ENCODE peak calls at places on chromosome 3, in seven cellular contexts. O, Q, Z, B, X, S and I are unnamed samples.

GRCh38 chr3:10015476-10015904 is 10.7 kb upstream of the FANCD2 start:
- DNase-seq in O (no peak), Q (peak; percentile 99), Z (no peak), B (no peak), X (peak; percentile 91), S (peak; percentile 87), I (peak; percentile 46)

GRCh38 chr3:31980530-31981205 is 394 bp downstream of the OSBPL10 start:
- DNase-seq in O (peak; percentile 78), Q (peak; percentile 39), Z (peak; percentile 53), B (peak; percentile 83), X (peak; percentile 69), S (peak; percentile 32), I (peak; percentile 77)

GRCh38 chr3:38108649-38109579 is 28.0 kb downstream of the ACAA1 start:
- DNase-seq in O (no peak), Q (no peak), Z (no peak), B (no peak), X (no peak), S (no peak), I (no peak)

GRCh38 chr3:109081746-109082510 is 36.0 kb downstream of the MORC1 start:
- DNase-seq in O (peak; percentile 66), Q (peak; percentile 48), Z (peak; percentile 48), B (peak; percentile 34), X (peak; percentile 46), S (no peak), I (peak; percentile 56)

GRCh38 chr3:42043116-42043796 is 47.9 kb upstream of the TRAK1 start:
- DNase-seq in O (peak; percentile 91), Q (peak; percentile 80), Z (no peak), B (peak; percentile 88), X (peak; percentile 98), S (peak; percentile 86), I (peak; percentile 31)

GRCh38 chr3:159882784-159883779 is 105.6 kb upstream of the IL12A start:
- DNase-seq in O (peak; percentile 34), Q (peak; percentile 81), Z (no peak), B (peak; percentile 58), X (peak; percentile 73), S (peak; percentile 57), I (no peak)

GRCh38 chr3:102741694-102742093 is 306.9 kb downstream of the ZPLD1 start:
- DNase-seq in O (no peak), Q (no peak), Z (no peak), B (no peak), X (no peak), S (no peak), I (no peak)

GRCh38 chr3:25493786-25494185 is 65.7 kb downstream of the RARB start:
- DNase-seq in O (no peak), Q (no peak), Z (no peak), B (no peak), X (peak; percentile 75), S (no peak), I (no peak)

GRCh38 chr3:53109190-53109589 is 21.0 kb downstream of the RFT1 start:
- DNase-seq in O (no peak), Q (no peak), Z (no peak), B (no peak), X (no peak), S (no peak), I (no peak)

GRCh38 chr3:27360113-27361078 is 8.8 kb downstream of the NEK10 start:
- DNase-seq in O (no peak), Q (peak; percentile 34), Z (no peak), B (no peak), X (peak; percentile 98), S (no peak), I (peak; percentile 44)

GRCh38 chr3:71415708-71416108 is 167.8 kb downstream of the FOXP1 start:
- DNase-seq in O (no peak), Q (no peak), Z (no peak), B (no peak), X (no peak), S (no peak), I (no peak)

DNA sequence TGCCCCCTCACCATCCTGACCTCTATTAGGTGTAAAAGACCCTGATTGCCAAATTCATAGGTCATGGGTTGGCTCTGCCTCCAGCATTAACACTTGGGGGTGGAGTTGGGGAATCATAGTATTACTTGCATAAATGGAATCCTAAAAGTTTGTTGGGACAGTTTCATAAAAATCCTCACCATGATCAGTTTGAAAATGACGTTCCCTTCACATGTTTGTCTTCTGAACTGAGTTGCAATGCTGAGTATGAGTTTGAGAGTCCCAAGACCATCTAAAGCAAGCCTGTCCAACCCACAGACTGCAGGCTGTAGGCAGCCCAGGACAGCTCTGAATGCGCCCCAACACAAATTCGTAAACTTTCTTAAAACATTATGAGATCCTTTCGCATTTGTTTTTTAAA is 36.9 kb downstream of the FLNB start:
- DNase-seq in O (no peak), Q (no peak), Z (no peak), B (no peak), X (no peak), S (no peak), I (no peak)
- H3K4me1 ChIP-seq in O (peaks cover 41% of the 10 kb centered on the region), Q (peaks cover 52% of the 10 kb centered on the region), Z (peaks cover 89% of the 10 kb centered on the region), B (peaks cover 53% of the 10 kb centered on the region), X (peaks cover 87% of the 10 kb centered on the region), S (peaks cover 58% of the 10 kb centered on the region), I (peaks cover 67% of the 10 kb centered on the region)

GRCh38 chr3:168608926-168609325 is 513.2 kb upstream of the GOLIM4 start:
- DNase-seq in O (no peak), Q (no peak), Z (no peak), B (no peak), X (no peak), S (no peak), I (no peak)

GRCh38 chr3:168604767-168605166 is 509.0 kb upstream of the GOLIM4 start:
- DNase-seq in O (no peak), Q (peak; percentile 31), Z (no peak), B (no peak), X (no peak), S (no peak), I (no peak)
- H3K27ac ChIP-seq in O (no peak overlapping the region), Q (no peak overlapping the region), Z (no peak overlapping the region), B (no peak overlapping the region), X (no peak overlapping the region), S (no peak overlapping the region), I (no peak overlapping the region)

DNA sequence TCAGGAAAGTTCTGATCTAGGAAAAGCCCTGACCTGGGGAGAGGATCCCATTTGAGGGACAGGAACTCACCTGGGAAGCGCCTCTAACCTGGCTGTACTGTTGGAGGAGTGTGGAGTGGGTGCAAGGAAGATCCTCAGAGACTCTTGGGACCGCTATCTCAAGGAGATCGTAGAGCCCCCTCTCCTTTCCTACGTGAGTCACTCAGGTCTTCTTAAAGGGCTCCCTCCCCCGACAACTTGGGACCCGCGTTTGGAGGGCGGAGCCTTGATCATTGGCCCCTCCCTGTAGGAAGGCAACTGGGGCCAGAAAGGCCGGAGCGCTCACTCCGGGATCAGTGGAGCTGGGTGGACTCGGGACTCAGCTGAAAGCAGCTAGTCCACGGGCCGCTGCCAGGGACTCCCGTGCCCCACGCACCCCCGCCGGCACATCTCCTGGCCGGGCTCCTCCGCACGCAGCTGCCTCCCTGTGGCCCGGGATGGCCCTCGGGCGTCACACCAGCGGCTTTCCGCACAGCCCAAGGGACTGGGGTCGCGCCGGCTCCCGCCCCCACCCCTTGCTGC is 520 bp downstream of the SLC26A6 start:
- DNase-seq in O (peak; percentile 67), Q (peak; percentile 57), Z (no peak), B (peak; percentile 83), X (peak; percentile 61), S (peak; percentile 67), I (peak; percentile 51)
- H3K4me1 ChIP-seq in O (peaks cover 18% of the 10 kb centered on the region), Q (peaks cover 6% of the 10 kb centered on the region), Z (peaks cover 22% of the 10 kb centered on the region), B (peaks cover 16% of the 10 kb centered on the region), X (peaks cover 17% of the 10 kb centered on the region), S (peaks cover 19% of the 10 kb centered on the region), I (peaks cover 19% of the 10 kb centered on the region)

GRCh38 chr3:101068876-101069606 is 75.8 kb upstream of the ABI3BP start:
- DNase-seq in O (no peak), Q (peak; percentile 33), Z (no peak), B (no peak), X (no peak), S (no peak), I (no peak)

GRCh38 chr3:101070260-101071121 is 77.3 kb upstream of the ABI3BP start:
- DNase-seq in O (peak; percentile 71), Q (no peak), Z (peak; percentile 57), B (peak; percentile 17), X (peak; percentile 46), S (peak; percentile 53), I (peak; percentile 82)

GRCh38 chr3:101069796-101070195 is 76.6 kb upstream of the ABI3BP start:
- DNase-seq in O (no peak), Q (no peak), Z (no peak), B (no peak), X (no peak), S (no peak), I (no peak)

GRCh38 chr3:101066776-101067175 is 73.6 kb upstream of the ABI3BP start:
- DNase-seq in O (no peak), Q (peak; percentile 39), Z (no peak), B (no peak), X (peak; percentile 54), S (no peak), I (no peak)

GRCh38 chr3:101065962-101066361 is 72.7 kb upstream of the ABI3BP start:
- DNase-seq in O (no peak), Q (peak; percentile 86), Z (no peak), B (no peak), X (peak; percentile 86), S (no peak), I (no peak)
- H3K27ac ChIP-seq in O (no peak overlapping the region), Q (peak overlapping the region; percentile 85), Z (no peak overlapping the region), B (peak overlapping the region; percentile 58), X (peak overlapping the region; percentile 87), S (peak overlapping the region; percentile 32), I (no peak overlapping the region)

GRCh38 chr3:183259621-183260020 is 6.6 kb downstream of the B3GNT5 start:
- DNase-seq in O (no peak), Q (no peak), Z (no peak), B (no peak), X (no peak), S (no peak), I (no peak)

GRCh38 chr3:183259087-183259486 is 6.0 kb downstream of the B3GNT5 start:
- DNase-seq in O (no peak), Q (no peak), Z (no peak), B (no peak), X (no peak), S (no peak), I (no peak)

GRCh38 chr3:183262979-183263378 is 9.9 kb downstream of the B3GNT5 start:
- DNase-seq in O (no peak), Q (no peak), Z (no peak), B (no peak), X (no peak), S (no peak), I (no peak)

GRCh38 chr3:183261103-183261502 is 8.1 kb downstream of the B3GNT5 start:
- DNase-seq in O (no peak), Q (no peak), Z (no peak), B (no peak), X (peak; percentile 55), S (no peak), I (no peak)

GRCh38 chr3:183260167-183260904 is 7.3 kb downstream of the B3GNT5 start:
- DNase-seq in O (no peak), Q (peak; percentile 70), Z (no peak), B (no peak), X (no peak), S (no peak), I (peak; percentile 49)
- H3K4me1 ChIP-seq in O (peaks cover 24% of the 10 kb centered on the region), Q (no peaks in the 10 kb centered on the region), Z (peaks cover 34% of the 10 kb centered on the region), B (peaks cover 12% of the 10 kb centered on the region), X (peaks cover 11% of the 10 kb centered on the region), S (peaks cover 22% of the 10 kb centered on the region), I (peaks cover 20% of the 10 kb centered on the region)

DNA sequence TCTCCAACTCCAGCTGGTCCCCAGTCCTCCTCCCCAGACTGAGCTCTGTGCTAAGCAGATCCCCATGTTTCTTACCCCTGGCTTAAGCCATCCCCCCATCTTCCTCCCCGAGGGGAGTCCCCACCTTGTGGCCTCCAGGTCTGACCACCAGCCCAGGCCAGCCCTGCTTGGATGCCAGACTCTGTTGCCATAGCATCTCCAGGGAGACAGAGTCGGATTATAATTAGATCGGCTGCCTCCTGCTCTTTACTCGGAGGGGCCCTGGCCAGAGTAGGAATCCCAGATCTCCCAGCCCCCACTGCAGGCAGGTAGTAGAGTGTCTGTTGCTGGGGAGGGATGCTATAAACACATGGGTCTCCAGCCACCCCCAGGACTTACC is 2.4 kb downstream of the KLHDC8B start:
- DNase-seq in O (peak; percentile 75), Q (no peak), Z (no peak), B (peak; percentile 92), X (no peak), S (peak; percentile 73), I (no peak)
- H3K27ac ChIP-seq in O (peak overlapping the region; percentile 75), Q (peak overlapping the region; percentile 8), Z (no peak overlapping the region), B (peak overlapping the region; percentile 99), X (no peak overlapping the region), S (peak overlapping the region; percentile 98), I (no peak overlapping the region)